ENCODE peak calls at places on chromosomes 1 and 21, in four cellular contexts. X, Z, P and C are unnamed samples.

GRCh38 chr1:16367968-16368910 is 1.2 kb downstream of the SZRD1 start:
- DNase-seq in X (peak; percentile 19), Z (no peak), P (no peak), C (no peak)

GRCh38 chr1:83418558-83418957 is 580.4 kb downstream of the TTLL7 start:
- DNase-seq in X (no peak), Z (no peak), P (no peak), C (no peak)

GRCh38 chr1:24906760-24907490 is 23.2 kb downstream of the RUNX3 start:
- DNase-seq in Z (no peak), P (no peak), X (no peak), C (no peak)

GRCh38 chr21:42122398-42122797 is 51.3 kb downstream of the UMODL1 start:
- DNase-seq in Z (no peak), X (no peak), P (no peak), C (no peak)

GRCh38 chr1:24186993-24187790 is at the start of gene IFNLR1:
- DNase-seq in Z (no peak), P (peak; percentile 62), X (peak; percentile 41), C (peak; percentile 44)

GRCh38 chr1:205983925-205984725 is 19.1 kb downstream of the RAB7B start:
- DNase-seq in Z (no peak), P (peak; percentile 80), X (peak; percentile 69), C (peak; percentile 62)

GRCh38 chr1:162530318-162530984 is 31.1 kb upstream of the UAP1 start:
- DNase-seq in P (no peak), X (no peak), Z (peak; percentile 46), C (no peak)

GRCh38 chr1:54324031-54324654 is 82.1 kb downstream of the SSBP3 start:
- DNase-seq in X (peak; percentile 59), Z (no peak), P (no peak), C (no peak)

GRCh38 chr1:225882699-225883615 is 777 bp upstream of the TMEM63A start:
- DNase-seq in X (peak; percentile 64), Z (no peak), P (peak; percentile 15), C (peak; percentile 60)

GRCh38 chr1:116515702-116516101 is 55.1 kb downstream of the CD58 start:
- DNase-seq in Z (no peak), P (no peak), X (no peak), C (no peak)

GRCh38 chr1:51583532-51583931 is 33.4 kb upstream of the OSBPL9 start:
- DNase-seq in Z (no peak), X (no peak), P (peak; percentile 19), C (no peak)

GRCh38 chr1:192516776-192517297 is 58.7 kb upstream of the RGS1 start:
- DNase-seq in P (no peak), X (no peak), Z (peak; percentile 99), C (no peak)

GRCh38 chr1:56360021-56360420 is 219.3 kb downstream of the PLPP3 start:
- DNase-seq in Z (no peak), P (no peak), X (no peak), C (no peak)

GRCh38 chr1:52238887-52239707 is 97.2 kb downstream of the ZFYVE9 start:
- DNase-seq in Z (no peak), P (no peak), X (no peak), C (no peak)

GRCh38 chr1:109790735-109791494 is 27.2 kb upstream of the EPS8L3 start:
- DNase-seq in P (peak; percentile 70), X (peak; percentile 66), Z (peak; percentile 23), C (no peak)

GRCh38 chr1:228156941-228157351 is 7.2 kb downstream of the GJC2 start:
- DNase-seq in X (no peak), P (no peak), Z (no peak), C (no peak)

GRCh38 chr21:36319767-36320420 is at the start of gene MORC3:
- DNase-seq in P (peak; percentile 97), X (peak; percentile 99), Z (peak; percentile 98), C (peak; percentile 91)

GRCh38 chr1:65772607-65773006 is 20.1 kb upstream of the PDE4B start:
- DNase-seq in P (no peak), X (no peak), Z (no peak), C (no peak)

GRCh38 chr1:114063544-114063943 is 84.3 kb downstream of the OLFML3 start:
- DNase-seq in Z (no peak), X (no peak), P (no peak), C (no peak)

GRCh38 chr1:114062646-114063045 is 83.4 kb downstream of the OLFML3 start:
- DNase-seq in P (no peak), X (no peak), Z (no peak), C (no peak)

DNA sequence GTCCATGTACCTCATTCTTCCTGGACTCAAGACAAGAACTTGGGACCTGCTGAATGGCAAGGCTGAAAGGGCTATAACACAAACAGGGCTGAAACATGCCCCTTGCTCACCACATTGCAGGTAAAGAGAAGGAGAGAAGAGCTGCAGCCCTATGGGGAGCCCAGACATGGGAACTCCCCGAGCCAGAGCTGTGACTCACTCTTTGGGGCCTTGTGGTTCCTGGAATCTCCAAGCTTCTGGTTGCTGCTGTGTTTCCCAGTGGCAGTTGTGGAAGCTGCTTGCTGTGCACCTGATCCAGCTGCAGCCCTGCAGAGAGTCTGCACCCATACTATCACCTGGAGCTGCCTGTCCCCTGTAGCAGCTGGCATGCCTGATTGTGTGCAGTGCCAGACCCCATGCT is 82.2 kb downstream of the OLFML3 start:
- DNase-seq in X (no peak), P (no peak), Z (no peak), C (no peak)
- TF ChIP-seq BHLHE40 in X (no peak), P (no peak), Z (no peak), C (no peak)

GRCh38 chr1:62782197-62782886 is 1.6 kb upstream of the ATG4C start:
- DNase-seq in P (no peak), Z (no peak), X (no peak), C (no peak)
- TF ChIP-seq JUNB in P (no peak), Z (no peak), X (no peak), C (no peak)

DNA sequence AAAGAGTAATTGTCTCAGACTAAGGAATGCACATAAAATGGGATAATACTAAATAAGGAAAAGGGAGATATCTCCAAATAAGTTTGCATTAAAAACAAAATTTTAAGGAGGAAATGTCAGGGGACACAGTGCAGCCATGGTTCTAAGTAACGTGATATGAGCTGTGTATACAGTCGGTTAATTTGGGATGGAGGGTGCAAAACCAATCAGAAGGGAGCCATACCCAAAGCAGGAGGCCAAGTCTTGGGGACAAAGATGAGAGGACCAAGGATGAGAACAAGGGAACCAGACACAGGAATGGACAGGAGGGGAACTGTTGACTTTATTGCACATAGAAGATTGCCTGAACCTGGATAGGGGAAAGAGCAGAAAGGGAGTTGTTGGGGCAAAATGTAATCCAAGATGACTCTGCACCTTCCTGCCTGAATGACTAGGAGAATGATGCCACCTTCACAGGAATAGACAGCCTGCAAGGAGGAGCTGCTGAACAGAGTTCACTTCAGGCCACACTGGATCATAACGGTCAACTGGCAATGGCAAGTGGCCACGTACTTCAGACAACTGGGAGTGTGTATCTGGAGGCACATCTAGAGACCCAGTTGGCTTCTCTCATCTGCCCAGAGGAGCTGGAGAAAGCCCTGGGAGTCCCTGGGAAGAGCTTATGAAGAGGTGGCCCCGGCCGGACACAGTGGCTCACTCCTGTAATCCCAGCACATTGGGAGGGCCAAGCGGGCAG is 22.0 kb upstream of the BOLA1 start:
- DNase-seq in Z (no peak), X (no peak), P (no peak), C (no peak)
- TF ChIP-seq BHLHE40 in Z (no peak), X (no peak), P (no peak), C (no peak)

GRCh38 chr1:201480231-201481003 is 11.4 kb upstream of the PHLDA3 start:
- DNase-seq in X (peak; percentile 90), P (peak; percentile 71), Z (no peak), C (peak; percentile 94)
- TF ChIP-seq JUNB in X (no peak), P (no peak), Z (no peak), C (no peak)